ENCODE peak calls at places on chromosomes 3 and 15, in six cellular contexts. B is AG04450; Y is body of pancreas; J is CD8-positive, alpha-beta memory T cell; A is left lung; U is lower lobe of right lung. V is an unnamed sample. For H3K27me3, the result is how much of the 10 kb centered on the place peaks cover.

GRCh38 chr15:34799149-34799824 is 3.9 kb upstream of the ACTC1 start:
- DNase-seq in Y (peak), J (no peak), U (no peak), B (no peak), A (peak), V (no peak)

GRCh38 chr3:169299129-169299528 is 364.4 kb downstream of the MECOM start:
- DNase-seq in A (no peak), U (no peak), B (no peak), J (no peak), Y (no peak), V (no peak)

GRCh38 chr15:63640146-63640545 is 43.0 kb downstream of the FBXL22 start:
- DNase-seq in U (no peak), B (no peak), J (no peak), Y (no peak), A (no peak), V (no peak)

GRCh38 chr3:138114431-138114918 is 933 bp downstream of the DZIP1L start:
- DNase-seq in U (no peak), B (no peak), Y (no peak), A (no peak), J (no peak), V (no peak)

GRCh38 chr15:89912674-89913396 is at the start of gene ARPIN:
- DNase-seq in Y (peak), J (no peak), U (peak), A (peak), B (no peak), V (peak)

GRCh38 chr3:161070252-161070930 is 34.8 kb downstream of the B3GALNT1 start:
- DNase-seq in A (no peak), Y (peak), U (no peak), B (no peak), J (no peak), V (no peak)

GRCh38 chr15:74725241-74725774 is at the start of gene CYP1A1:
- DNase-seq in B (no peak), J (no peak), Y (peak), A (peak), U (peak), V (no peak)

GRCh38 chr15:60414016-60414682 is 16.4 kb upstream of the ANXA2 start:
- DNase-seq in Y (no peak), J (no peak), U (no peak), B (no peak), A (no peak), V (no peak)

GRCh38 chr3:13528217-13528801 is 20.6 kb upstream of the FBLN2 start:
- DNase-seq in B (no peak), U (no peak), J (no peak), A (no peak), Y (no peak), V (no peak)

GRCh38 chr15:74790080-74790916 is 8.4 kb downstream of the CSK start:
- DNase-seq in U (peak), A (peak), Y (peak), B (peak), J (no peak), V (peak)

DNA sequence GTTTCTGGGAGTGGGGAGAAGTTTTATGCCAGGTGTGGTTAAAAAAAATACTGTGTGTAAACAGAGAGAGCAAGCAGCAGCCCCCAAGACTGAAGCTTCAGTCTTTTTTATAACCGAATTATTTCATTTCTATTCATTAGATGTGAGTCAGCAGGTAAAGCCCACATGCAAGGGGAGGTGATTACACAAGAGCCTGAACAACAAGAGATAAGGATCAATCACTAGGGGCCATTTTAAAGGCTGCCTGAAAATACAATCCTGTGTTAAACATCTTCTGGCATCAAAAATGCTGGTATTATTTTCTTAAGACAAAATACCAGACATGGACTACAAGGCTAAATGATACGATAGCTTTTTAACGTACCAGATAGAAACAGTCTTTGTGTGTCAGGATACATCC is 217.3 kb downstream of the SUCLG2 start:
- DNase-seq in B (no peak), J (no peak), U (no peak), Y (no peak), A (no peak), V (no peak)
- H3K27me3 ChIP-seq in B (under half), J (under half), U (under half), Y (under half), A (under half), V (under half)

GRCh38 chr15:77675806-77676415 is 43.2 kb upstream of the LINGO1 start:
- DNase-seq in A (no peak), J (no peak), B (no peak), Y (no peak), U (no peak), V (no peak)
- H3K27me3 ChIP-seq in A (half or more), J (under half), B (under half), Y (under half), U (under half), V (under half)

GRCh38 chr3:52792413-52792812 is 2.2 kb upstream of the ITIH3 start:
- DNase-seq in U (no peak), Y (no peak), A (peak), J (no peak), B (no peak), V (no peak)

GRCh38 chr3:52790741-52791140 is 3.9 kb upstream of the ITIH3 start:
- DNase-seq in U (no peak), Y (no peak), B (no peak), J (no peak), A (peak), V (no peak)

GRCh38 chr3:52791396-52791795 is 3.2 kb upstream of the ITIH3 start:
- DNase-seq in U (no peak), B (no peak), J (no peak), A (peak), Y (no peak), V (no peak)

GRCh38 chr3:52792961-52793695 is 1.5 kb upstream of the ITIH3 start:
- DNase-seq in U (no peak), J (no peak), Y (no peak), A (peak), B (no peak), V (no peak)

GRCh38 chr3:52791928-52792327 is 2.7 kb upstream of the ITIH3 start:
- DNase-seq in J (no peak), A (no peak), B (no peak), U (no peak), Y (no peak), V (no peak)
- H3K27me3 ChIP-seq in J (under half), A (under half), B (under half), U (under half), Y (under half), V (under half)

DNA sequence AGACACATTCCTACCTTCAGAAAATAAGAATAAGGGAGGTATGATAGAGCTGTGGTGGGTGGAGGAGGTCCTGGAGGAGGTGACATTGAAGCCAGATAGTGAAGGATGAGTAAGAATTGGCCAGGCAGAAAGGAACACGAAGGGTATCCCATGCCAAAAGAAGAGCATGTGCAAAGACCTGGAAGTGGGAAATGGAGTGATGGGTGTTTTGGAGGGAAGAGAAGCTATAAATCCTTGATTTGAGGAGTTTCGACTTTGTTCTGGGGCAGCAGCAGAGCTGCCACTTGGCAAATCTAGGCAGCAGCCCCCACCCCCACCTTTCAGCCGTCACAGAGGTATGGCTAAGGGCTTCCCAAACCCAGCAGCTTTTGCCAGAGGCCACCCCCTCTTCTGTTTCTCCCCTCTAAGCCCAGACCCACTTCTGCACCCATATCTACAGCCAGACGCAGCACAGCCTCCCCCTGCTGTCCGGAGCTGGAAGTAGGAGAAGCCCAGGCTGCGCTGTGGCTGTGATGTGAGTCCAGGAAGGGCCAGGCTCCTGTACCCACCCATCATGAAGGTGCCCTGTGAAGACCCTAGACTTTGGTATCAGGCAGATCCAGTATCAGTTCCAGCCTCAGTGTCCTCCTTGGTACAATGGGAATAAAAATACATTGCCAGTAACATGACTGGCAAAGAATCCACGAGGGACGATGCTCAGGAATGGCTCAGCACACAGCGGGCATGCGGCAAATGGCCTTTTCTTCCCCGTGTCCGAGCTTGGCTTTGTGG is 188.7 kb upstream of the LINGO1 start:
- DNase-seq in U (no peak), Y (peak), J (no peak), B (peak), A (no peak), V (peak)
- H3K27me3 ChIP-seq in U (half or more), Y (under half), J (under half), B (half or more), A (half or more), V (under half)

DNA sequence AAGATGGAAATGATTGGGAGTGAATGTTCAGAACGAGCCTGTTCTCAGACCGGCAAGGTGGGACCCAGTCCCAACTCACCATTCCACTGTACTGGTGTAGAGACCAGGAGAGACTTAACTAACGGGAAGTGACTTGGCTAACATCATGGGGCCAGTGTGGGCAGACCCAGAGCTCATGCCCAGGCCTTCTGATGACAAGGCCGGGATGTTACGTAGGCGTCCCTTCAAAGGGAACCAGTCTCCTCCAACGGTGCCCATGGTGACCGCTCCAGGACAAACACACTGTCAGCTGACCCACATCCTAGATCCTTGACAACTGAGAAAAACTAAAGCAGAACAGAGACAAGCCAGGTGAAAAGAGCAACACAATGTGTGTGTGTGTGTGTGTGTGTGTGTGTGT is 128.4 kb upstream of the HACD2 start:
- DNase-seq in J (no peak), U (peak), Y (peak), A (no peak), B (no peak), V (no peak)
- H3K27me3 ChIP-seq in J (under half), U (under half), Y (under half), A (under half), B (under half), V (under half)

GRCh38 chr3:181724432-181724740 is 12.7 kb downstream of the SOX2 start:
- DNase-seq in A (no peak), B (no peak), J (no peak), U (no peak), Y (no peak), V (no peak)

GRCh38 chr3:181727122-181728036 is 15.7 kb downstream of the SOX2 start:
- DNase-seq in U (no peak), A (no peak), Y (no peak), J (no peak), B (no peak), V (no peak)

GRCh38 chr3:181726351-181727121 is 14.8 kb downstream of the SOX2 start:
- DNase-seq in Y (no peak), A (no peak), B (no peak), J (no peak), U (no peak), V (no peak)

GRCh38 chr3:181725033-181725775 is 13.5 kb downstream of the SOX2 start:
- DNase-seq in Y (no peak), U (no peak), B (no peak), J (no peak), A (no peak), V (no peak)

GRCh38 chr3:181725830-181726229 is 14.1 kb downstream of the SOX2 start:
- DNase-seq in A (no peak), U (no peak), B (no peak), Y (no peak), J (no peak), V (no peak)
- H3K27me3 ChIP-seq in A (half or more), U (half or more), B (half or more), Y (half or more), J (half or more), V (half or more)

GRCh38 chr3:37217098-37217849 is 42.9 kb upstream of the LRRFIP2 start:
- DNase-seq in B (no peak), Y (no peak), U (no peak), J (peak), A (no peak), V (no peak)
- H3K27me3 ChIP-seq in B (under half), Y (under half), U (under half), J (under half), A (under half), V (under half)

DNA sequence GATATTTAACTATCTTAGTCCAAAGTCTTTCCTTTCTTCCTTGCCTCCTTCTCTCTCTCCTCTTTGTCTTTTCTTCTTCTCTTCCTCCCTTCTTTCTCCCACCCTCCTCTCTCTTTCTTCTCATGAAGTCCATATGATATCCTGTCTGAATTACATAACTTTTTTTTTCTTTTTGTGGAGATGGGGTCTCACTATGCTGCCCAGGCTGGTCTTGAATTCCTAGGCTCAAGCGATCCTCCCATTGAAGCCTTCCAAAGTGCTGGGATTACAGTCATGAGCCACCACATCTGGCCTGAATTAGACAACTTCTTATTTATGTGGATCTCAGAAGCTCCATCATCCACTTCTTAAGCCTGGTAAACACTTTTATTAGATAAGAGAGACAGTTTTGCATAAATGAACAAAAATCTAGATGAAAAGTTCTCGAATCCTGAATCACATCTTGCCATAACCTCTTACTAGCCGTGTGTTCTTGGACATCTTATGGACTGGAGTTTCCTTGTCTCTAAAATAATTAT is 206.5 kb downstream of the LPP start:
- DNase-seq in A (no peak), J (no peak), Y (no peak), B (no peak), U (no peak), V (no peak)
- H3K27me3 ChIP-seq in A (under half), J (under half), Y (under half), B (under half), U (under half), V (under half)